ENCODE peak calls at places on chromosomes 4 and X, in eight cellular contexts. I, Q, R, Y, W, O, J and K are unnamed samples. For H3K27me3, the result is how much of the 10 kb centered on the place peaks cover.

GRCh38 chr4:98260047-98260578 is 1.1 kb upstream of the RAP1GDS1 start:
- DNase-seq in I (no peak), J (no peak), O (peak), Q (no peak), W (no peak), Y (no peak), R (no peak), K (peak)

GRCh38 chr4:125702406-125702805 is 387.7 kb downstream of the FAT4 start:
- DNase-seq in J (no peak), O (no peak), Y (no peak), W (no peak), Q (no peak), I (no peak), R (no peak), K (no peak)

GRCh38 chr4:56506110-56506705 is 617 bp downstream of the ARL9 start:
- DNase-seq in W (peak), J (no peak), R (no peak), O (no peak), Y (no peak), I (no peak), Q (no peak), K (no peak)

GRCh38 chr4:153483432-153484418 is 17.6 kb downstream of the TMEM131L start:
- DNase-seq in Q (no peak), Y (no peak), J (no peak), R (no peak), W (peak), O (no peak), I (no peak), K (no peak)

GRCh38 chr4:172412851-172413250 is 599.6 kb downstream of the GALNTL6 start:
- DNase-seq in I (no peak), R (no peak), Y (no peak), W (no peak), O (no peak), Q (no peak), J (no peak), K (no peak)

GRCh38 chrX:22134681-22135080 is 102.6 kb downstream of the PHEX start:
- DNase-seq in R (no peak), O (no peak), Y (no peak), J (no peak), Q (no peak), W (peak), I (no peak), K (no peak)

GRCh38 chr4:16785800-16786527 is 112.5 kb downstream of the LDB2 start:
- DNase-seq in W (peak), Y (no peak), J (no peak), O (no peak), Q (no peak), I (no peak), R (no peak), K (no peak)

GRCh38 chrX:24081661-24082154 is 27.0 kb downstream of the EIF2S3 start:
- DNase-seq in R (peak), I (peak), J (peak), O (peak), Y (no peak), Q (peak), W (peak), K (peak)

GRCh38 chr4:143405197-143405730 is 68.6 kb downstream of the GAB1 start:
- DNase-seq in Q (peak), O (no peak), Y (no peak), W (no peak), J (no peak), I (no peak), R (no peak), K (no peak)

GRCh38 chrX:69614896-69615295 is 1.0 kb upstream of the EDA start:
- DNase-seq in Y (no peak), R (no peak), Q (no peak), I (no peak), J (no peak), O (no peak), W (peak), K (no peak)

GRCh38 chrX:131273024-131273423 is 16.1 kb downstream of the IGSF1 start:
- DNase-seq in W (no peak), O (no peak), I (no peak), R (no peak), J (no peak), Q (no peak), Y (no peak), K (no peak)

GRCh38 chr4:74410272-74410671 is 34.7 kb upstream of the AREG start:
- DNase-seq in O (no peak), R (no peak), W (no peak), J (no peak), Q (no peak), I (no peak), Y (no peak), K (no peak)

GRCh38 chr4:40626183-40626990 is 3.3 kb downstream of the RBM47 start:
- DNase-seq in Y (no peak), J (no peak), Q (no peak), I (no peak), R (no peak), W (peak), O (no peak), K (no peak)

GRCh38 chrX:10086683-10087082 is 70.1 kb upstream of the CLCN4 start:
- DNase-seq in O (no peak), Q (no peak), J (no peak), R (no peak), Y (no peak), W (no peak), I (no peak), K (no peak)

GRCh38 chr4:107592518-107592917 is 127.5 kb downstream of the PAPSS1 start:
- DNase-seq in Y (no peak), R (no peak), O (no peak), Q (peak), W (no peak), J (no peak), I (no peak), K (no peak)

GRCh38 chrX:68252664-68253063 is 180.6 kb downstream of the OPHN1 start:
- DNase-seq in Q (no peak), O (no peak), W (no peak), I (no peak), Y (no peak), J (no peak), R (no peak), K (no peak)

GRCh38 chr4:7638984-7639789 is 204.5 kb upstream of the PSAPL1 start:
- DNase-seq in R (no peak), Y (no peak), W (no peak), O (no peak), Q (no peak), I (no peak), J (no peak), K (no peak)

GRCh38 chrX:10108288-10108687 is 48.5 kb upstream of the CLCN4 start:
- DNase-seq in W (no peak), O (no peak), I (no peak), J (no peak), Y (no peak), R (no peak), Q (no peak), K (no peak)

GRCh38 chr4:26907731-26908599 is 47.3 kb downstream of the STIM2 start:
- DNase-seq in R (no peak), I (no peak), W (no peak), Y (no peak), Q (peak), O (no peak), J (no peak), K (no peak)

GRCh38 chr4:169707958-169708643 is 49.6 kb downstream of the HPF1 start:
- DNase-seq in O (no peak), J (no peak), R (no peak), I (no peak), W (peak), Y (no peak), Q (no peak), K (no peak)

GRCh38 chrX:13733506-13733905 is 914 bp downstream of the TRAPPC2 start:
- DNase-seq in J (no peak), O (no peak), I (no peak), W (no peak), Y (no peak), R (no peak), Q (no peak), K (no peak)

GRCh38 chr4:141074098-141074878 is 59.0 kb downstream of the RNF150 start:
- DNase-seq in I (no peak), Y (no peak), O (no peak), R (no peak), J (no peak), Q (peak), W (peak), K (no peak)

GRCh38 chr4:86043755-86044592 is 315.9 kb downstream of the MAPK10 start:
- DNase-seq in J (no peak), O (no peak), R (no peak), W (peak), Y (no peak), I (no peak), Q (peak), K (no peak)

DNA sequence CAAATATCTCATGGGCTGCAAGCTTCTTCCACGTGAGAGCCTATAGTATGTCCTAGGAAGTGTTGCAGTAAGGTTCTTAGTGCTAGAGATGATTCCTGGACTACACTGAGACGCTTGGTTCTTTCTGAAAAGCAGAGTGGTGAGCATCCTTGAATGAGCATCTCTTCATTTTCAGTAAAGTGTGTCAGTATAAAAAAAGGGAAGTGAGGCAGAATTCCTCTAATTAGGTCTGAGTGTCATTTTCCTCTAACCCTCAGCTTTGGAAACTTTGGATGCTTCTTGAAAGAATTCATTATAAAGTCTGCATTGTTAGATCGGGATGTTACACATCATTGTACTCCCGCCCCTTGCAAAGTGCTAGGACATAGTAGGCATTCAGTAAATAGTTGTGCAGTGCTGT is 5.2 kb downstream of the BMPR1B start:
- DNase-seq in W (no peak), Q (no peak), I (no peak), O (no peak), J (no peak), Y (no peak), R (no peak), K (no peak)
- H3K27me3 ChIP-seq in W (half or more), Q (under half), I (under half), O (under half), J (under half), Y (under half), R (under half), K (under half)

DNA sequence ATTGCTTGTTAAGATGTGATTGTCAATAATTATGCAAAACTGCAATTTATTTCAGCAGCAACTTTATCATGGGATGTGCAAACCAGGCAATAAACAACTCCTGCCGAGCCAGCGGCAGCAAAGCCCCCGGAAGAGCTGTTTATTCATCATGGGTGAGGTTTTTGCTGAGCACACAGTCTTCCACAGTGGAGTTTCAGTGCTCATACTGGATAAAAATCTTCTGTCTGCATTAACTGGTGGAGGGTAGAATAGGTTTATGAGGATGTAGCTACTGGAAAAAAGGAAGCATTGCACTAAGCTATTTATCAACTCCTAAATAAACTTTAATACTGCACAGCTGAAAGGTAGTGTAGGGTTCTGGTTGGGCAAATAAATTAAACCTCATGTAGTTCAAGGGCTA is 557.4 kb upstream of the FTHL17 start:
- DNase-seq in Q (no peak), W (no peak), O (no peak), Y (no peak), R (no peak), I (no peak), J (no peak), K (no peak)
- TF ChIP-seq CTCF in Q (no peak), W (no peak), O (no peak), Y (no peak), R (no peak), I (no peak), J (no peak), K (no peak)

GRCh38 chr4:188941524-188942109 is 802.4 kb downstream of the TRIML1 start:
- DNase-seq in I (no peak), J (peak), Q (no peak), O (no peak), Y (no peak), R (no peak), W (peak), K (no peak)
- H3K27ac ChIP-seq in I (no peak), J (no peak), Q (no peak), O (no peak), Y (no peak), R (no peak), W (no peak), K (no peak)

GRCh38 chrX:622104-622503 is 8.5 kb upstream of the SHOX start:
- DNase-seq in O (no peak), J (no peak), I (no peak), W (no peak), Y (no peak), Q (no peak), R (no peak), K (no peak)
- H3K27me3 ChIP-seq in O (half or more), J (under half), I (under half), W (half or more), Y (half or more), Q (under half), R (under half), K (under half)

GRCh38 chrX:112612558-112612957 is 67.2 kb downstream of the LHFPL1 start:
- DNase-seq in O (no peak), Y (no peak), Q (no peak), R (no peak), W (no peak), J (no peak), I (no peak), K (no peak)
- TF ChIP-seq CTCF in O (no peak), Y (no peak), Q (no peak), R (no peak), W (no peak), J (no peak), I (no peak), K (no peak)

GRCh38 chr4:25060179-25060578 is 29.4 kb upstream of the LGI2 start:
- DNase-seq in I (no peak), Q (no peak), J (no peak), Y (no peak), O (no peak), W (no peak), R (no peak), K (no peak)
- H3K27ac ChIP-seq in I (no peak), Q (no peak), J (no peak), Y (no peak), O (no peak), W (no peak), R (no peak), K (no peak)

DNA sequence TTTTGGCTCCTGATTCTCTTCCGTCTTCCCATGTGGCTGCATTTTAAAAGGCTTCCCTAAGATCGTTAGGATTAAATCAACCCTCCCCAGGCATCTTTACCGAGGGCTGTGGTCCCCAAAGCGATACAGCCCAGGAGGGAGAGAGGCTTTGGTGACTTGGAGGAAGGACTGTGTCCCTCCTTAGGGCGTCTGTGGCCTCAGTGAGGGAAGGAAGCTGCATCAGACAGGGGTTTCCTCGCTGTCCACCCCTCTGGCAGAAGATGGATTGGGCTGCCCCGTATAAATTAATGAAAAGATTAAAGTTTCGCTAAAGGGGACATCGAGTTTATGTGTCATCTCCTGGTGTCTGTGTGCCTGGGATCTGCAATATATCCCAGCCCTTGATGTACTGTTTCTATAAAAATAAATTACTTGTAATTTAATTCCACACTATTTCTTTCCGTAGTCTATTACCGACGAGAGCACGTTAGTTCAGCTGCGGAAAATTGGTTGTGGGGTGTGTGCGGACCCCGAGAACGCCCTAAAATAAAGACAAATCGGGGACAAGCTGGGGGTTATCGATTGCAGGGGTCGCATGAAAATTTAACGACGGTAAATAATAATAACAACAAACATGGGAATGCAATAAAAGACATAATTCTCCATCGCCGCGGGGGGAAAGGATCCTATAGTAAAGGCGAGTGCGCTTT is 6.5 kb downstream of the SHOX start:
- DNase-seq in Q (no peak), I (no peak), Y (no peak), J (no peak), W (no peak), O (no peak), R (no peak), K (no peak)
- H3K27me3 ChIP-seq in Q (under half), I (under half), Y (half or more), J (under half), W (half or more), O (half or more), R (under half), K (under half)

GRCh38 chrX:138020941-138021340 is 455.0 kb downstream of the ZIC3 start:
- DNase-seq in W (no peak), I (no peak), J (no peak), O (no peak), Q (peak), Y (no peak), R (no peak), K (no peak)

GRCh38 chrX:138031715-138032114 is 465.8 kb downstream of the ZIC3 start:
- DNase-seq in I (no peak), R (no peak), W (no peak), J (no peak), Q (no peak), O (no peak), Y (no peak), K (no peak)

DNA sequence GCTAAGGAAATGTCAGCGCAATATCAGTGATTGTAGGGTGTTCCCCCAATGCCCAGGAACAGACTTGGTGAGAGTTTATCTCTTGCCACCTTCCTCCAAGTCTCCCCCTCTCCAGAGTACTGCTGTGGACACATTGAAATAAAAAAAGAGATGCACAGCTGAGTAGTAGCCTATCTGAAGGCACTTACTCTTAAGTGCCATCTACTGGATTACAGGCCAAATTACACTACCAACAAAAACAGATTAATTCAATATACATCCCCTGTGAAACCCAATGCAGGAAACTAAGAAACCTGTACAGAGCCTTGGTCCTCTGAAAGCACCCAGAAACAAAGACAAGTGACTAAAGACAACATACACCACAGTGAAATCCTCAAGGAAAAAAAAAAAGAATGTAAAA is 460.3 kb downstream of the ZIC3 start:
- DNase-seq in I (no peak), Q (peak), O (no peak), R (no peak), W (no peak), Y (no peak), J (no peak), K (no peak)
- TF ChIP-seq CTCF in I (no peak), Q (peak), O (peak), R (no peak), W (no peak), Y (peak), J (peak), K (peak)